ENCODE peak calls at places on chromosome 12, in five cellular contexts. S, U, K, W and P are unnamed samples.

GRCh38 chr12:119412811-119413794 is 78.6 kb downstream of the CCDC60 start:
- DNase-seq in S (peak; percentile 38), K (peak; percentile 88), W (peak; percentile 87), U (peak; percentile 59), P (peak; percentile 51)

GRCh38 chr12:76020281-76020680 is 11.3 kb downstream of the PHLDA1 start:
- DNase-seq in W (no peak), U (peak; percentile 80), K (no peak), S (peak; percentile 46), P (peak; percentile 93)

GRCh38 chr12:107415834-107416233 is 269.8 kb upstream of the PWP1 start:
- DNase-seq in S (no peak), K (no peak), U (no peak), W (no peak), P (no peak)

GRCh38 chr12:131072446-131073230 is 118.9 kb downstream of the ADGRD1 start:
- DNase-seq in S (no peak), W (no peak), K (peak; percentile 17), U (no peak), P (no peak)

GRCh38 chr12:53061404-53062010 is 11.6 kb downstream of the TNS2 start:
- DNase-seq in K (peak; percentile 81), S (peak; percentile 21), W (no peak), U (no peak), P (no peak)

GRCh38 chr12:53287741-53288216 is 7.6 kb upstream of the PFDN5 start:
- DNase-seq in K (peak; percentile 77), U (peak; percentile 61), S (peak; percentile 56), W (peak; percentile 39), P (peak; percentile 73)

GRCh38 chr12:107775093-107775721 is 703 bp downstream of the ASCL4 start:
- DNase-seq in W (peak; percentile 67), U (no peak), K (peak; percentile 91), S (no peak), P (no peak)

GRCh38 chr12:65039306-65039705 is 81.8 kb downstream of the WIF1 start:
- DNase-seq in W (no peak), K (peak; percentile 71), S (no peak), U (no peak), P (no peak)

GRCh38 chr12:132186857-132187620 is 42.8 kb downstream of the NOC4L start:
- DNase-seq in W (no peak), U (no peak), K (no peak), S (no peak), P (no peak)

GRCh38 chr12:18998343-18999270 is 130.9 kb upstream of the PLEKHA5 start:
- DNase-seq in W (no peak), S (no peak), K (no peak), U (peak; percentile 89), P (peak; percentile 85)

GRCh38 chr12:107375231-107375630 is 281.9 kb upstream of the CRY1 start:
- DNase-seq in U (no peak), W (no peak), S (no peak), K (no peak), P (no peak)

GRCh38 chr12:127280393-127281275 is 986.3 kb upstream of the TMEM132C start:
- DNase-seq in W (peak; percentile 64), K (peak; percentile 90), S (no peak), U (no peak), P (peak; percentile 3)

GRCh38 chr12:122079532-122080081 is 1.1 kb downstream of the MLXIP start:
- DNase-seq in W (no peak), K (no peak), U (no peak), S (no peak), P (no peak)

GRCh38 chr12:8145754-8146415 is 10.9 kb upstream of the ZNF705A start:
- DNase-seq in W (peak; percentile 5), S (no peak), K (peak; percentile 89), U (peak; percentile 85), P (peak; percentile 34)

GRCh38 chr12:110995016-110995415 is 74.6 kb upstream of the MYL2 start:
- DNase-seq in U (no peak), K (no peak), S (no peak), W (no peak), P (no peak)

GRCh38 chr12:58540480-58541299 is 379.6 kb downstream of the LRIG3 start:
- DNase-seq in U (peak; percentile 91), W (peak; percentile 74), K (peak; percentile 93), S (peak; percentile 42), P (peak; percentile 88)

GRCh38 chr12:116735951-116736599 is 1.8 kb downstream of the SPRING1 start:
- DNase-seq in S (peak; percentile 11), U (no peak), K (no peak), W (no peak), P (no peak)

GRCh38 chr12:8698132-8698829 is 490 bp downstream of the RIMKLB start:
- DNase-seq in W (peak; percentile 71), S (peak; percentile 27), U (peak; percentile 16), K (peak; percentile 78), P (peak; percentile 81)

GRCh38 chr12:4562034-4562657 is at the start of gene DYRK4:
- DNase-seq in S (peak; percentile 35), U (peak; percentile 60), W (peak; percentile 89), K (peak; percentile 98), P (peak; percentile 79)

GRCh38 chr12:15679146-15679545 is 110.0 kb downstream of the EPS8 start:
- DNase-seq in S (no peak), U (peak; percentile 56), K (no peak), W (no peak), P (peak; percentile 49)

GRCh38 chr12:42588981-42589464 is 523 bp downstream of the PRICKLE1 start:
- DNase-seq in S (peak; percentile 37), K (peak; percentile 76), W (peak; percentile 43), U (peak; percentile 38), P (peak; percentile 47)

GRCh38 chr12:102913453-102914226 is 3.4 kb downstream of the PAH start:
- DNase-seq in W (no peak), U (no peak), S (no peak), K (no peak), P (no peak)

DNA sequence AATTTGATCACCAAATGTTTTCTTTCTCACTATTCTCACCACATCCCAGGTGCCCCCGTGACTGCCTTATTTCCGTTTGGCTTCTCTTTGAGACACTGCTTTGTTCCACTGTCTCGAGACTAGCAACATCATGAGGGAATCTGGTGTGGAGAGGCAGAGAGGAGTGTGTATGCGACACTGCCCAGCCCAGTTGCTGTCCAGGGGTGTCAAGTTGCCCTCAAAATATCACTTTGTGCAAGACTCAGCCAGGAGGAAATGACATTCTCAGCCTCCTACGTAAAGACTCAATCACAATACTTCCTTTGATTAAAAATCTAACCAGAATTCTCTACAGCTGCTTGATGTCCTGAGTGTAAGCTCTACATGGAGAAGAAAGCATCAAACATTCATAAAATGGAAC is 48.2 kb upstream of the EEA1 start:
- DNase-seq in W (no peak), U (no peak), K (no peak), S (no peak), P (no peak)
- H3K4me2 ChIP-seq in W (no peak overlapping the region), U (no peak overlapping the region), K (no peak overlapping the region), S (no peak overlapping the region), P (no peak overlapping the region)

GRCh38 chr12:118135788-118136558 is at the start of gene PEBP1:
- DNase-seq in U (peak; percentile 84), S (peak; percentile 92), K (peak; percentile 95), W (peak; percentile 75), P (peak; percentile 93)
- H4K91ac ChIP-seq in U (peak within 1 kb of the TSS; percentile 51), S (peak within 1 kb of the TSS; percentile 64), K (no peak within 1 kb of the TSS), W (no peak within 1 kb of the TSS), P (peak within 1 kb of the TSS; percentile 82)

GRCh38 chr12:62933871-62934798 is 815 bp downstream of the PPM1H start:
- DNase-seq in U (peak; percentile 4), S (peak; percentile 22), W (peak; percentile 29), K (peak; percentile 67), P (peak; percentile 41)
- H3K4ac ChIP-seq in U (no peak overlapping the region), S (peak overlapping the region; percentile 85), W (no peak overlapping the region), K (no peak overlapping the region), P (peak overlapping the region; percentile 5)

DNA sequence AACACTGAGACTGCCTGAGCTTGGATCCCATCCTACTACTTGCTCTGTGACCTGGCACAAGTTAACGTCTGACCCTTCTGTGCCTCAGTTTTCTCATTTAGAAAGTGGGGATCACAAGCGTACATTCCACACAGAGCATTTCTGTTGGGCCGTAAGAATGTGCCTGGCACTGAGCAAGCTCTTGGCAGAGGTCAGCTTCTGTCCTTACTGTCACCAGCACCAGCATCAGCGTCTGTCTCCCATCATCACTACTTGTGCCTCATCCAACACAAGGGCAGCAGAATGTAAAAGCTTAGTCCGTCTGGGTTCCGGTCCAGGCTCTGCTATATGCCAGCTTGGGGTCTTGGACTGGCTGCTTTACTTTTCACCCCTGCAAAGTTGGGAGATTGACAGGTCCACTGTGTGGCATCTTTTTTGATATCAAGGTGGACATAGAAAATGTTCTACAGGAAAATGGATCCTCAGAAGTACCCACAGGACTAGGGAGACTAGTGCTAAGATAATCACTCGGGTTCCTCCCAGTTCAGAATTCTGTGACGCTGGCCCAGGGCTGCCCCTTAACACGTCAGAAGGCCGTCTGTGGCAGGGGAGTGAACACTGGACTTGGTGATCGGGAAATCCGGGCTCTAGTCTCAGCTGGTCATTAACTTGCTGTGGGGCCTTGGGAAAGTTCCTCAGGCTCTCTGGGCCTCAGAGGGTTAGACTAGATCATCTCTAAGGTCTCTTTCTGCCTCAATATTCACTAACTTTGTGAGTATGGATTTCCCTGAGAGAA is 65.9 kb downstream of the CACNA1C start:
- DNase-seq in W (no peak), K (no peak), S (no peak), U (no peak), P (no peak)
- H3K4me2 ChIP-seq in W (no peak overlapping the region), K (no peak overlapping the region), S (no peak overlapping the region), U (no peak overlapping the region), P (no peak overlapping the region)

GRCh38 chr12:10153271-10154144 is 18.4 kb downstream of the OLR1 start:
- DNase-seq in S (peak; percentile 54), U (peak; percentile 63), W (peak; percentile 72), K (peak; percentile 89), P (peak; percentile 82)
- H4K91ac ChIP-seq in S (peak overlapping the region; percentile 67), U (peak overlapping the region; percentile 90), W (no peak overlapping the region), K (no peak overlapping the region), P (peak overlapping the region; percentile 44)

GRCh38 chr12:47304161-47304560 is 224.4 kb upstream of the AMIGO2 start:
- DNase-seq in U (no peak), W (no peak), K (no peak), S (no peak), P (no peak)

GRCh38 chr12:47306130-47306529 is 226.4 kb upstream of the AMIGO2 start:
- DNase-seq in U (no peak), K (no peak), W (no peak), S (no peak), P (no peak)

GRCh38 chr12:47303207-47303606 is 223.4 kb upstream of the AMIGO2 start:
- DNase-seq in K (no peak), U (peak; percentile 76), S (no peak), W (no peak), P (no peak)

GRCh38 chr12:47307680-47308399 is 228.1 kb upstream of the AMIGO2 start:
- DNase-seq in W (peak; percentile 11), U (peak; percentile 73), K (peak; percentile 69), S (peak; percentile 29), P (peak; percentile 70)

DNA sequence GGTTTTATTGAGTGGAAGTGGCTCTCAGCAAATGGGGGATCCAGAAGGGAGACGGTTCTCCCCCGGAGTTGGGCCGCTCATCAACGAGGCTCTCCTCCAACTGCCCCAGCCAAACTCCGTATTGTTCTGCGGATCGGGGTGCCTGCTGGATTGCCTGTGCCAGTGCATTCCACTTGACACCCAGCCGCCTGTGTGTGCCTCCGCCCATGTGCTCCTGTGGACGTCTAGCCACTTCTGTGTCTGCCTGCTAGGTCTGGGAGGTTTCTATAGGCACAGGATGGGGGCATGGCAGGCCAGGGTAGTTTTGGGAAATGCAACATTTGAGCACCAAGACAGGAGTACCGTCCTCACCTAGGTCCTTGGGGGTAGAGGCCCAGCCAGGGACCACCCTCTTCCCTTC is 225.7 kb upstream of the AMIGO2 start:
- DNase-seq in W (no peak), K (no peak), S (no peak), U (no peak), P (no peak)
- H3K4ac ChIP-seq in W (no peak overlapping the region), K (no peak overlapping the region), S (peak overlapping the region; percentile 28), U (peak overlapping the region; percentile 29), P (no peak overlapping the region)